ENCODE peak calls at places on chromosomes 7 and 10, in nine cellular contexts. W is NCI-H1417, K is EL, D is cortex of kidney, J is fibroblast of mammary gland, L is left cardiac atrium, S is neural crest cell, N is activated T-cell treated with anti-CD3 and anti-CD28 coated beads for 1 hour, M is glutamatergic neuron. R is an unnamed sample.

GRCh38 chr10:101693701-101694055 is 1.3 kb downstream of the FBXW4 start:
- DNase-seq in J (peak), W (no peak), L (no peak), M (no peak), D (no peak), K (no peak), N (no peak), S (peak), R (peak)

GRCh38 chr10:126123466-126123865 is 227.1 kb downstream of the FANK1 start:
- DNase-seq in J (no peak), M (no peak), D (no peak), K (no peak), S (no peak), W (no peak), N (no peak), L (no peak), R (no peak)

GRCh38 chr10:47361293-47361692 is 13.1 kb downstream of the RBP3 start:
- DNase-seq in J (peak), N (no peak), W (no peak), S (peak), L (no peak), K (peak), D (no peak), M (peak), R (peak)

GRCh38 chr10:71459513-71459912 is 62.8 kb downstream of the CDH23 start:
- DNase-seq in J (no peak), S (no peak), L (no peak), D (no peak), K (no peak), N (no peak), W (no peak), M (no peak), R (no peak)

GRCh38 chr10:110618206-110618605 is 25.9 kb upstream of the RBM20 start:
- DNase-seq in M (no peak), N (no peak), D (no peak), J (no peak), L (no peak), S (no peak), K (no peak), W (no peak), R (no peak)

GRCh38 chr7:86768394-86768793 is 124.7 kb downstream of the GRM3 start:
- DNase-seq in M (no peak), L (no peak), N (no peak), D (no peak), W (no peak), S (no peak), J (no peak), K (no peak), R (no peak)

GRCh38 chr10:103139803-103140202 is 53.3 kb downstream of the NT5C2 start:
- DNase-seq in D (no peak), N (no peak), J (peak), L (no peak), W (no peak), K (no peak), M (no peak), S (no peak), R (peak)

GRCh38 chr7:128902761-128903585 is 7.5 kb downstream of the KCP start:
- DNase-seq in K (peak), D (no peak), L (peak), M (no peak), W (no peak), S (no peak), N (no peak), J (peak), R (peak)

GRCh38 chr7:128755816-128756476 is 16.8 kb downstream of the CALU start:
- DNase-seq in W (peak), S (no peak), J (peak), N (no peak), M (no peak), D (no peak), L (no peak), K (peak), R (peak)

GRCh38 chr10:121168513-121169216 is 317.5 kb downstream of the WDR11 start:
- DNase-seq in J (no peak), N (no peak), S (no peak), W (no peak), L (no peak), M (no peak), K (no peak), D (no peak), R (no peak)

GRCh38 chr7:117775826-117776623 is 97.2 kb downstream of the CTTNBP2 start:
- DNase-seq in S (no peak), M (no peak), K (no peak), D (no peak), W (no peak), N (no peak), L (no peak), J (no peak), R (no peak)

GRCh38 chr7:29995652-29996051 is 6.1 kb upstream of the SCRN1 start:
- DNase-seq in W (no peak), D (no peak), J (no peak), S (no peak), L (no peak), K (peak), M (no peak), N (no peak), R (peak)

GRCh38 chr10:21926949-21927348 is 76.6 kb downstream of the DNAJC1 start:
- DNase-seq in K (peak), D (no peak), J (peak), L (no peak), W (no peak), N (no peak), M (no peak), S (no peak), R (peak)

GRCh38 chr7:3899559-3899991 is 598.5 kb downstream of the SDK1 start:
- DNase-seq in N (no peak), D (no peak), M (no peak), L (no peak), S (no peak), W (no peak), K (no peak), J (no peak), R (peak)

GRCh38 chr10:494149-494542 is 195.3 kb downstream of the DIP2C start:
- DNase-seq in S (no peak), L (no peak), M (no peak), D (no peak), K (no peak), J (no peak), N (no peak), W (no peak), R (no peak)

R was measured in cardiac fibroblast.